ENCODE peak calls at places on chromosome 10, in six cellular contexts. N is tibial nerve, H is adrenal gland, I is H54, T is body of pancreas, W is prostate gland. Z is an unnamed sample.

GRCh38 chr10:48773580-48773979 is 88.9 kb downstream of the WDFY4 start:
- DNase-seq in N (no peak), H (no peak), I (no peak), T (no peak), W (no peak), Z (no peak)

GRCh38 chr10:48931188-48931587 is 8.5 kb downstream of the LRRC18 start:
- DNase-seq in N (no peak), H (no peak), I (no peak), T (no peak), W (no peak), Z (no peak)

GRCh38 chr10:74343804-74344203 is 192.8 kb downstream of the ADK start:
- DNase-seq in N (no peak), H (no peak), I (no peak), T (no peak), W (no peak), Z (no peak)

GRCh38 chr10:35335718-35336083 is 608 bp upstream of the CCNY start:
- DNase-seq in N (no peak), H (peak; percentile 36), I (no peak), T (peak; percentile 14), W (no peak), Z (peak; percentile 73)

GRCh38 chr10:72660220-72660619 is 31.7 kb upstream of the MCU start:
- DNase-seq in N (no peak), H (no peak), I (no peak), T (no peak), W (no peak), Z (no peak)

GRCh38 chr10:50470345-50470744 is 153.4 kb downstream of the SGMS1 start:
- DNase-seq in N (no peak), H (no peak), I (no peak), T (no peak), W (no peak), Z (no peak)

GRCh38 chr10:44280615-44281014 is 104.3 kb downstream of the CXCL12 start:
- DNase-seq in N (peak; percentile 51), H (no peak), I (no peak), T (no peak), W (no peak), Z (no peak)

GRCh38 chr10:16689227-16689626 is 128.0 kb downstream of the RSU1 start:
- DNase-seq in N (no peak), H (no peak), I (no peak), T (no peak), W (no peak), Z (no peak)

GRCh38 chr10:110780704-110781103 is 91.0 kb upstream of the PDCD4 start:
- DNase-seq in N (no peak), H (no peak), I (no peak), T (no peak), W (no peak), Z (no peak)

GRCh38 chr10:120980316-120980975 is 129.3 kb downstream of the WDR11 start:
- DNase-seq in N (no peak), H (no peak), I (no peak), T (no peak), W (no peak), Z (no peak)

GRCh38 chr10:17655567-17656146 is 11.7 kb downstream of the STAM start:
- DNase-seq in N (no peak), H (peak; percentile 39), I (no peak), T (no peak), W (no peak), Z (peak; percentile 79)

GRCh38 chr10:93766918-93767317 is 9.2 kb downstream of the LGI1 start:
- DNase-seq in N (no peak), H (no peak), I (no peak), T (no peak), W (no peak), Z (no peak)

GRCh38 chr10:35451103-35452016 is 115.1 kb downstream of the CCNY start:
- DNase-seq in N (no peak), H (no peak), I (no peak), T (no peak), W (no peak), Z (peak; percentile 84)

GRCh38 chr10:87818505-87819273 is 663 bp upstream of the ATAD1 start:
- DNase-seq in N (peak; percentile 5), H (no peak), I (peak; percentile 30), T (peak; percentile 30), W (no peak), Z (peak; percentile 22)

GRCh38 chr10:49446031-49446430 is 50.1 kb upstream of the DRGX start:
- DNase-seq in N (no peak), H (no peak), I (no peak), T (no peak), W (no peak), Z (no peak)

GRCh38 chr10:105769248-105770184 is 1128.4 kb downstream of the SORCS3 start:
- DNase-seq in N (no peak), H (no peak), I (no peak), T (no peak), W (no peak), Z (no peak)

GRCh38 chr10:10056958-10057357 is 960.7 kb upstream of the CELF2 start:
- DNase-seq in N (no peak), H (no peak), I (no peak), T (no peak), W (no peak), Z (no peak)

DNA sequence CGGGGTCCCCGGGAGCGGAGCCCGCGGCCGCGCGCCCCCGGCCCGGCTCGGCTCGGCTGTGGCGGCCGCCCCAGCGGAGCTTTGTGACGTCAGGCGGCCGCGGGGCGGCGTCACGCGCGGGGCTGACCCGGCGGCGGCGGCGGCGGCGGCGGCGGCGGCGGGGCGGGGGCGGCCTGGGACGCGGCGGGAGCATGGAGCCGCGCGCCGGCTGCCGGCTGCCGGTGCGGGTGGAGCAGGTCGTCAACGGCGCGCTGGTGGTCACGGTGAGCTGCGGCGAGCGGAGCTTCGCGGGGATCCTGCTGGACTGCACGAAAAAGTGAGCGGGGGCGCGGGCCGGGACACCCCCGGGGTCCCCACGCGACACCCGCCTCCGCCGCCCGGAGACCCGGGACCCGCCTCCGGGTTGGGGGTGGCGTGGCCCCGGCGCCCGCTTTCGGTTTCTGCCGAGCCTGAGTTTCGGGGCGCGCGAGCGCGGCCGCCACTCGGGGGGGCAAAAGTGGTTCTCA is at the start of gene PWWP2B:
- DNase-seq in N (no peak), H (peak; percentile 55), I (no peak), T (peak; percentile 70), W (no peak), Z (peak; percentile 39)
- TF ChIP-seq POLR2A in N (peak; percentile 79), H (peak; percentile 3), I (peak; percentile 41), T (peak; percentile 41), W (peak; percentile 60), Z (no peak)

DNA sequence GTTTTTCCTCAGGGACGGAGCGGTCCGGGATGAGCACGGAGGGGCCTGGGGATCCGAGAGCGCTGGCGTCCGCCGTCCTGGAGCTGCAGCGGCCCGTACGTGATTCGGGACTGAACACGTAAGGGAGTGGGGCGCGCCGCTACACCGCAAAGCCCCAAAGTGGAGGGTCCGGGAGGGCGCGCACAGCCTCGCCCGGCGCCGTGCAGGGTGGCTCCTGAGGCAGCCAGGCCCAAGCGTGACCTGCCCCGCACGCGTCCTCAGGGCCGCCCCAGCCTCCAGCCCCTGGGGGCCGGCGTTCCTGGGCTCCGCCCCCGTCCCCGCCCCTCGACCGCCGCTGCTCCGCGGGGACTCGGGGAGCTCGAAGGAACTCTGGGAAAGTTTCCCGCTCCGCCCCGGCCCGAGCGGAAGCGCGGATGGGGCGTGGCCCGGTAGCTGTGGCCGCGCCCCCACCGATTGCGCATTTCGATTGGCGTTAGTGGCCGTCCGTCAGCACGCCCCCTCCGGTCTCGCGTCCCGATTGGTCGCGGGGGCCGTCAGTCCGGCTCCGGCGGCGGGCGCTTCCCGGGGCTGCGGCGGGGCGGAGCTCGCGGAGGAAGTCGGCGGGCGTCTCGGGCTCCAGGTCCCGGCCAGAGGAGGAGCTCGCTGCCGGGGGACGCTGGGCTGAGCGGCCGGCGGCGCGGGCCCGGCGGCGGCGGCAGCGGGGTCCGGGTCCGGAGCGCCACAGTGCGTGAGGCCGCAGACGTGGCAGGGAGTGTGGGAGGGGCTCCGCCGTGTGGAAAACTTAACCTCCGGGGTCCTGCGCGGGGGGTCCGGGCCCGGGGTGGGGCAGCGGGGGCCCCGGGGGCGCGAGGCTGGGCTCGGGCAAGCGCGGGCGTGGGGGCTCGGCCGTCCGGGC is at the start of the genes ANKRD16 and FBH1:
- DNase-seq in N (peak; percentile 96), H (peak; percentile 98), I (peak; percentile 87), T (peak; percentile 99), W (peak; percentile 99), Z (peak; percentile 99)
- TF ChIP-seq POLR2A in N (peak; percentile 13), H (peak; percentile 86), I (peak; percentile 97), T (peak; percentile 81), W (peak; percentile 69), Z (peak; percentile 67)

GRCh38 chr10:8951440-8952089 is 897.1 kb downstream of the GATA3 start:
- DNase-seq in N (no peak), H (no peak), I (no peak), T (no peak), W (no peak), Z (no peak)
- TF ChIP-seq POLR2A in N (no peak), H (no peak), I (no peak), T (no peak), W (no peak), Z (no peak)

GRCh38 chr10:122112625-122113160 is 123.7 kb downstream of the TACC2 start:
- DNase-seq in N (peak; percentile 65), H (peak; percentile 88), I (peak; percentile 66), T (peak; percentile 84), W (peak; percentile 87), Z (peak; percentile 22)
- TF ChIP-seq POLR2A in N (peak; percentile 22), H (peak; percentile 80), I (peak; percentile 67), T (no peak), W (peak; percentile 86), Z (no peak)

GRCh38 chr10:42638053-42638820 is at the start of gene ZNF33B:
- DNase-seq in N (peak; percentile 76), H (peak; percentile 93), I (peak; percentile 81), T (peak; percentile 96), W (peak; percentile 97), Z (peak; percentile 94)
- TF ChIP-seq POLR2A in N (peak; percentile 31), H (peak; percentile 47), I (peak; percentile 88), T (peak; percentile 98), W (peak; percentile 73), Z (peak; percentile 95)

DNA sequence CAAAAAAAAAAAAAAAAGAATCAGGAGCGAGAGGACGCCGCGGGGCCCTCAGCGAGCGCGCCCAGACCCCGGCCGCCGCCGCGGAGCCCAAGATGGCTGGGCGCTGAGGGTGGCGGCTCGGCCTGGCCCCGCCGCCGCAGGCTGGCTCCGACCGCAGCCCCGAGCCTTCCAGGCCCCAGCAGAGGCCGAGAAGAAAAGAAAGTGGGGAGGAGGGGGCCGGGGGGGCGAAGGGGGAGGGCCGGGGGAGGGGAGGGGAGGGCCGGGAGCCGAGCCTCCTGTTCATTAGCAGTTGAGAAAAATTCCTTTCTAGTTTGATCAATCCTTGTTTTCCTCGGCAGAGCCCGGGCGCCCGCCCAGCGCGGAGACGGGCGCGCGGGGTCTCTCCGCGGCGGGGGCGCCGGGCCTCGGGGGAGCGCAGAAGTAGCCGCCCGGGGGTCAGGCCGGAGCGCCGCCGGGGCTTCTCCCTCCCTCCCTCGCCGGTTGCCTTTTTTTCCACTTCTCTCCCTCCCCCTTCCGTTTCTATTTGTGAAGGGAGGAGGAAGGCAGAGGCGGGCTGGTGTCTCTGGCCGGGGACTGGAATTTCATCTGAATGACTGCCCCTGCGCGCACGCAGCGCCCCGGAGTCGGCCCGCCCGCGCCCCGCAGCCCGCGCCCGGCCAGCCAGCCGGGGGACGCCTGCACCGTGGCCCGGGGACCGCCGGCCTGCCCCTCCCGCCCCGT is 773 bp upstream of the TRIM8 start:
- DNase-seq in N (peak; percentile 48), H (peak; percentile 76), I (no peak), T (peak; percentile 68), W (peak; percentile 57), Z (peak; percentile 74)
- TF ChIP-seq POLR2A in N (peak; percentile 70), H (peak; percentile 22), I (peak; percentile 43), T (peak; percentile 63), W (peak; percentile 77), Z (no peak)

GRCh38 chr10:129645487-129645886 is 178.4 kb downstream of the MGMT start:
- DNase-seq in N (no peak), H (no peak), I (no peak), T (no peak), W (no peak), Z (no peak)
- TF ChIP-seq POLR2A in N (no peak), H (no peak), I (no peak), T (no peak), W (no peak), Z (no peak)

GRCh38 chr10:119542357-119542989 is at the start of gene RGS10:
- DNase-seq in N (peak; percentile 61), H (peak; percentile 42), I (peak; percentile 77), T (peak; percentile 45), W (peak; percentile 84), Z (peak; percentile 86)
- TF ChIP-seq POLR2A in N (peak; percentile 73), H (no peak), I (peak; percentile 87), T (no peak), W (peak; percentile 79), Z (peak; percentile 71)